ENCODE peak calls at places on chromosomes 5 and 9, in ten cellular contexts. R is PC-3, C is AG04450, O is pancreas, T is RWPE1, V is tibial nerve, Y is GM23338, L is coronary artery, S is stomach, Q is adrenal gland. N is an unnamed sample.
A peak's percentile ranks its signal among the peaks of the same experiment; 100 is the strongest.

GRCh38 chr9:69976165-69976564 is 67.5 kb upstream of the MAMDC2 start:
- DNase-seq in R (peak; percentile 56), C (peak; percentile 94), O (no peak), T (peak; percentile 86), V (no peak), Y (no peak), L (no peak), S (no peak), Q (no peak), N (no peak)

GRCh38 chr9:8651830-8652229 is 852.3 kb upstream of the DMAC1 start:
- DNase-seq in R (no peak), C (no peak), O (no peak), T (no peak), V (no peak), Y (no peak), L (no peak), S (no peak), Q (no peak), N (no peak)

GRCh38 chr5:59745422-59745863 is 148.1 kb downstream of the PDE4D start:
- DNase-seq in R (peak; percentile 61), C (no peak), O (peak; percentile 33), T (peak; percentile 86), V (no peak), Y (no peak), L (peak; percentile 81), S (peak; percentile 43), Q (no peak), N (no peak)

GRCh38 chr5:72470817-72471216 is 36.4 kb downstream of the ZNF366 start:
- DNase-seq in R (peak; percentile 83), C (no peak), O (no peak), T (peak; percentile 79), V (no peak), Y (no peak), L (no peak), S (no peak), Q (no peak), N (no peak)

GRCh38 chr9:100014846-100015245 is 84.0 kb downstream of the ERP44 start:
- DNase-seq in R (no peak), C (no peak), O (no peak), T (no peak), V (no peak), Y (no peak), L (no peak), S (no peak), Q (no peak), N (no peak)

GRCh38 chr5:110386782-110387181 is 339.7 kb downstream of the TMEM232 start:
- DNase-seq in R (peak; percentile 42), C (no peak), O (no peak), T (no peak), V (no peak), Y (no peak), L (no peak), S (no peak), Q (no peak), N (no peak)

GRCh38 chr9:137205126-137206069 is at the start of the genes NDOR1 and TMEM203:
- DNase-seq in R (peak; percentile 82), C (no peak), O (peak; percentile 91), T (peak; percentile 96), V (peak; percentile 89), Y (peak; percentile 97), L (peak; percentile 91), S (peak; percentile 94), Q (peak; percentile 95), N (peak; percentile 96)

GRCh38 chr9:82939451-82939850 is 123.5 kb downstream of the RASEF start:
- DNase-seq in R (peak; percentile 89), C (no peak), O (peak; percentile 55), T (no peak), V (no peak), Y (no peak), L (no peak), S (peak; percentile 67), Q (no peak), N (peak; percentile 61)

GRCh38 chr9:25427898-25428297 is 250.3 kb downstream of the TUSC1 start:
- DNase-seq in R (no peak), C (no peak), O (no peak), T (no peak), V (no peak), Y (no peak), L (no peak), S (no peak), Q (no peak), N (no peak)

GRCh38 chr5:136424835-136425694 is 59.7 kb upstream of the TRPC7 start:
- DNase-seq in R (peak; percentile 59), C (no peak), O (peak; percentile 63), T (peak; percentile 64), V (peak; percentile 62), Y (peak; percentile 95), L (no peak), S (peak; percentile 71), Q (peak; percentile 85), N (peak; percentile 76)

DNA sequence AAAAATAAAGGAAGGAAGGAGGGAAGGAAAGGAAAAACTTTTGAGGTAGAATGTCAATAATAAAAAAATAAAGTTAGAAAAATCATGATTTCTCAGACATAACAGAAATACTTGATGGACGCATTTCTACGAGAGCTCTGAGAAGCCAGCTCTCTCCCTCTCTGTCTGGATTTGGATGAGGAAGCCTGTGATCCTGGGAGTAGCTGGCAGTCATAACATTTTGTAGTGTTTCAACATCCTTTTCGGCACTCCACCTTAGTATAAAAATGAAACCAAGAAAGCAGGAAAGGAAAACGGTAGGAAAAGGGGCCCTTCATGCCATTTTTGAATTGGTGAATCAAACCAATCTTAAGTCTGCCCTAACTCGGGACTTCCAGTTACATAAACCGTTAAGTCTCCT is 321.3 kb downstream of the EPB41L4A start:
- DNase-seq in R (no peak), C (no peak), O (no peak), T (no peak), V (no peak), Y (no peak), L (no peak), S (no peak), Q (no peak), N (no peak)
- H3K27ac ChIP-seq in R (no peak overlapping the region), C (no peak overlapping the region), O (no peak overlapping the region), T (no peak overlapping the region), V (no peak overlapping the region), Y (no peak overlapping the region), L (no peak overlapping the region), S (no peak overlapping the region), Q (no peak overlapping the region), N (no peak overlapping the region)

GRCh38 chr5:41211417-41211816 is 1.9 kb downstream of the C6 start:
- DNase-seq in R (no peak), C (no peak), O (no peak), T (no peak), V (no peak), Y (no peak), L (no peak), S (no peak), Q (no peak), N (no peak)

GRCh38 chr5:41214199-41214598 is 867 bp upstream of the C6 start:
- DNase-seq in R (no peak), C (no peak), O (no peak), T (no peak), V (no peak), Y (no peak), L (no peak), S (no peak), Q (no peak), N (no peak)

GRCh38 chr5:41212935-41213334 is 397 bp downstream of the C6 start:
- DNase-seq in R (no peak), C (no peak), O (no peak), T (no peak), V (no peak), Y (no peak), L (no peak), S (no peak), Q (no peak), N (no peak)

GRCh38 chr5:41218929-41219328 is 5.6 kb upstream of the C6 start:
- DNase-seq in R (no peak), C (no peak), O (no peak), T (no peak), V (no peak), Y (no peak), L (no peak), S (no peak), Q (no peak), N (no peak)

GRCh38 chr5:41213340-41213739 is at the start of gene C6:
- DNase-seq in R (no peak), C (no peak), O (no peak), T (no peak), V (no peak), Y (no peak), L (no peak), S (no peak), Q (no peak), N (no peak)
- H3K27ac ChIP-seq in R (no peak within 1 kb of the TSS), C (no peak within 1 kb of the TSS), O (peak within 1 kb of the TSS; percentile 64), T (no peak within 1 kb of the TSS), V (no peak within 1 kb of the TSS), Y (no peak within 1 kb of the TSS), L (no peak within 1 kb of the TSS), S (no peak within 1 kb of the TSS), Q (no peak within 1 kb of the TSS), N (no peak within 1 kb of the TSS)

DNA sequence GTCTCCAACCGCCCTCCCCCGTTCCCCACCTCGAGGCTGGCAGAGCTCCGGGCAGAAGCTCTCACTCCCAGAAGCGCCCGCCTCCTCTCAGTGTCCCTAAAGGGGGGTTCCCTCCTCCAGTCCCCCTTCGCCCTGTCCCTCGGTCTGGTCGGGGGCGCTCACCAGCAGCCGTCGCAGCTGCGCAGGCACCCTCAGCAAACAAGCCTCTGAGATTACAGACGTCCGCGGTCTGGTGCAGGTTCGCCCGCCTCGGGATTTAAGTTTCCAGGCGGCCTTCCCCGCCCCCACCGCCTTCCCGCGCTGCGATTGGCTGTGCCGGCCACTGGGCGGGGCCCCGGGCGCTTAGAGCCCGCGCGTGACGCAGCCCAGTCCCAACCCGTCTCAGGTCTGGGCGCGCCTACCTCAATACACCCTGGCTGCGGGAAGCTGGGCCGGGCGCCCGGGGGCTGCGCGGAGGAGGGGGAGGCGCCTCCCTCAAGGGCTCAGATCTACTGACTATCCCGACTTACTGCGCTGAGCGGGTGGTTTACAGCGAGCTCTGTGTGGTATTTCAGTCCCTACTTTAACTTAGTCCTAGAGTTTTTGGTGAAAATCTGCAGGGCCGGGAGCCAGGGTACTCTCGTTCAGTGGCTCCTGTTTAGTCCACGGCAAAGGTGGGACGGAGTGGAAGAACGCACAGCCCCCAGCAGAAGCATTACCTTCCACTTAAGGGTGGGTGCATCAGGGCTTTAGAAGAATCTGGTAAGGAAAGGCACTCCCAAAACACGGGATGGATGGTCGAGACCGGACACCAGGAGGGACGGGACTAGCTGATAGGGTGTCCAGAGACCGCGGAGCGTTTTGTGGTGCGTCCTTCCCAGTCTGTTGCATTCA is at the start of gene CTSV:
- DNase-seq in R (peak; percentile 89), C (peak; percentile 23), O (peak; percentile 89), T (peak; percentile 99), V (peak; percentile 53), Y (peak; percentile 97), L (peak; percentile 78), S (peak; percentile 95), Q (peak; percentile 87), N (peak; percentile 84)
- H3K27ac ChIP-seq in R (peak within 1 kb of the TSS; percentile 69), C (no peak within 1 kb of the TSS), O (no peak within 1 kb of the TSS), T (peak within 1 kb of the TSS; percentile 68), V (peak within 1 kb of the TSS; percentile 35), Y (peak within 1 kb of the TSS; percentile 95), L (no peak within 1 kb of the TSS), S (peak within 1 kb of the TSS; percentile 76), Q (no peak within 1 kb of the TSS), N (no peak within 1 kb of the TSS)

DNA sequence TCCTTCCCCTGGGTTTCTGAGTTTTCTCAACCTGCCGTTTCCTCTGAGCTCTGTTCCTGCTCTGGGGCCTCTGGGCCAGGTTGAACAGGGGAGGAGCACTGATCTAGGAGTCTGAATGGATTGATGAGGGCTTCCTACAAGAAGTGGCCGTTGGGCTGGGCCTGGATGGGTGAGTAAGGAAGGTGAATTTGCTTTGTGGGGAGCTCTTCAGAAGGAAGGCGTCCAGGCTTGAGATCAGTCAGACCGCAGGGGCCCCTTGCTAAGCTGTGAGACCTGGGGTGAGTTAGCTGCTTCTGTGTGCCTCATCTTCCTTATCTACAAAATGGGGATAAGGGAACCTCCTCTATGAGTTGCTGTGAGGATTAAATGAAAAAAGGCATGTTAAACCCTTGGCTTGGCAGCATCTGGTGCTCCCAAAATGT is 1.1 kb upstream of the SYNPO start:
- DNase-seq in R (no peak), C (no peak), O (no peak), T (no peak), V (no peak), Y (no peak), L (no peak), S (no peak), Q (no peak), N (no peak)
- H3K27ac ChIP-seq in R (no peak overlapping the region), C (no peak overlapping the region), O (peak overlapping the region; percentile 68), T (peak overlapping the region; percentile 96), V (peak overlapping the region; percentile 92), Y (no peak overlapping the region), L (peak overlapping the region; percentile 96), S (peak overlapping the region; percentile 86), Q (peak overlapping the region; percentile 80), N (peak overlapping the region; percentile 86)

N was measured in lung.